ENCODE peak calls at places on chromosomes 11 and 22, in seven cellular contexts. S, E, O, M, D, Y and U are unnamed samples.
A peak's percentile ranks its signal among the peaks of the same experiment; 100 is the strongest.

GRCh38 chr11:16812274-16812673 is 73.8 kb downstream of the C11orf58 start:
- DNase-seq in E (no peak), M (no peak), Y (no peak), O (no peak), D (no peak), S (no peak), U (no peak)

GRCh38 chr11:116822575-116822974 is 529 bp downstream of the APOA4 start:
- DNase-seq in E (no peak), O (no peak), S (no peak), Y (no peak), D (no peak), M (no peak), U (no peak)

GRCh38 chr11:73001615-73002014 is 140.5 kb downstream of the FCHSD2 start:
- DNase-seq in S (peak; percentile 66), M (peak; percentile 20), O (no peak), E (no peak), D (no peak), Y (no peak), U (no peak)

GRCh38 chr11:86151188-86152005 is 82.5 kb upstream of the PICALM start:
- DNase-seq in Y (no peak), E (no peak), S (peak; percentile 27), M (peak; percentile 36), D (no peak), O (peak; percentile 34), U (peak; percentile 86)

GRCh38 chr11:128530119-128531091 is 57.0 kb downstream of the ETS1 start:
- DNase-seq in M (peak; percentile 99), O (no peak), S (no peak), D (peak; percentile 41), E (no peak), Y (no peak), U (no peak)

GRCh38 chr11:110903378-110903777 is 191.1 kb upstream of the ARHGAP20 start:
- DNase-seq in D (no peak), M (no peak), Y (no peak), O (no peak), E (no peak), S (no peak), U (no peak)

GRCh38 chr11:96293583-96293982 is 49.4 kb downstream of the MAML2 start:
- DNase-seq in S (no peak), M (peak; percentile 45), D (no peak), Y (no peak), E (no peak), O (no peak), U (no peak)

GRCh38 chr11:64608636-64609035 is 17.6 kb downstream of the SLC22A12 start:
- DNase-seq in O (no peak), S (no peak), Y (no peak), D (no peak), E (no peak), M (no peak), U (no peak)

GRCh38 chr11:1233351-1234053 is 10.6 kb downstream of the MUC5B start:
- DNase-seq in Y (peak; percentile 49), S (no peak), E (no peak), D (no peak), M (no peak), O (peak; percentile 4), U (no peak)

GRCh38 chr11:19218801-19219460 is 17.1 kb upstream of the CSRP3 start:
- DNase-seq in Y (peak; percentile 51), S (no peak), M (peak; percentile 52), D (no peak), E (no peak), O (peak; percentile 40), U (no peak)

GRCh38 chr22:47610281-47610680 is 847.8 kb downstream of the TBC1D22A start:
- DNase-seq in D (no peak), E (no peak), Y (no peak), O (no peak), S (no peak), M (no peak), U (no peak)

GRCh38 chr22:35742342-35743100 is 24.8 kb downstream of the APOL5 start:
- DNase-seq in E (no peak), S (no peak), D (no peak), Y (no peak), O (no peak), M (peak; percentile 76), U (peak; percentile 43)

GRCh38 chr11:64893194-64894069 is 15.0 kb upstream of the EHD1 start:
- DNase-seq in E (no peak), S (no peak), M (no peak), Y (no peak), O (no peak), D (peak; percentile 84), U (no peak)

GRCh38 chr11:1072116-1072820 is 2.4 kb upstream of the MUC2 start:
- DNase-seq in E (no peak), O (peak; percentile 17), Y (no peak), S (no peak), M (peak; percentile 5), D (no peak), U (peak; percentile 41)

GRCh38 chr11:128208329-128209220 is 378.8 kb downstream of the ETS1 start:
- DNase-seq in D (no peak), E (no peak), O (no peak), M (peak; percentile 96), S (no peak), Y (no peak), U (no peak)

GRCh38 chr11:108938604-108939003 is 273.7 kb downstream of the DDX10 start:
- DNase-seq in Y (no peak), E (no peak), S (no peak), O (no peak), M (no peak), D (no peak), U (no peak)

GRCh38 chr11:121476379-121477032 is 23.7 kb upstream of the SORL1-AS1 start:
- DNase-seq in E (no peak), Y (no peak), M (no peak), O (no peak), D (no peak), S (no peak), U (no peak)

GRCh38 chr11:32162906-32163305 is 72.0 kb downstream of the RCN1 start:
- DNase-seq in O (no peak), E (no peak), D (no peak), M (no peak), S (no peak), Y (no peak), U (no peak)

GRCh38 chr11:35800970-35801953 is 138.7 kb downstream of the TRIM44 start:
- DNase-seq in D (no peak), Y (no peak), M (no peak), E (no peak), S (no peak), O (no peak), U (no peak)

GRCh38 chr11:74932797-74933196 is 16.1 kb downstream of the XRRA1 start:
- DNase-seq in M (peak; percentile 38), Y (no peak), O (no peak), E (no peak), S (no peak), D (no peak), U (no peak)

GRCh38 chr11:108592591-108593213 is 866 bp downstream of the EXPH5 start:
- DNase-seq in S (peak; percentile 44), E (peak; percentile 9), D (peak; percentile 37), M (no peak), Y (peak; percentile 69), O (peak; percentile 18), U (no peak)

GRCh38 chr11:19437760-19438159 is 197.0 kb upstream of the E2F8 start:
- DNase-seq in Y (no peak), M (peak; percentile 84), D (no peak), S (no peak), E (no peak), O (no peak), U (no peak)

GRCh38 chr22:42375982-42376381 is 56.2 kb downstream of the NFAM1 start:
- DNase-seq in E (no peak), S (no peak), D (no peak), Y (no peak), M (no peak), O (peak; percentile 31), U (no peak)

GRCh38 chr11:134845474-134846435 is 433.7 kb upstream of the B3GAT1 start:
- DNase-seq in O (no peak), E (no peak), Y (no peak), M (no peak), D (no peak), S (no peak), U (no peak)

DNA sequence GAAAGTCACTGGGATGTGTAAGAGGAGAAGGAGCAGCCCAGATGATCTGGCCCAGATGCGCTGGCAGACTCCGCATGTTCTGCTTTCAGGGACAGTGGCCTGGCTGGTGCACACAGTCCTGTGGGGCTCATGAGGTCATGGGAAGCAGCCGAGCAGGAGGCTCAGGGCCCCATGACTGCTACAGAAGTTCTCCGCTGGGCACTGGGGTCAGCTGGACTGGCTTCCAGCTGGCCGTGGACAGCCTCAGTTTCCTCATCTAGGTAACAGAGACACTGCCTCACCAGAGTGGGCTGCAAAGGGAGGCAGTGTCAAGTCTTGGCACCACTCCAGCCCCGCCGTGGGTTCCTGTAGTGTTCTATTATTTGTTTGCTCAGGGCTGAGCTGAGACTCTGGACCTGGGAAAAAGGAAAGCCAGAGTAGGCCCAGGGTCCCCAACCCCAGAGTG is 45.1 kb downstream of the MED15 start:
- DNase-seq in S (no peak), M (peak; percentile 57), Y (no peak), D (peak; percentile 52), E (no peak), O (peak; percentile 90), U (peak; percentile 88)
- H3K4me1 ChIP-seq in S (peaks cover 50% of the 10 kb centered on the region), M (peaks cover 52% of the 10 kb centered on the region), Y (peaks cover 29% of the 10 kb centered on the region), D (peaks cover 80% of the 10 kb centered on the region), E (peaks cover 95% of the 10 kb centered on the region), O (peaks cover 95% of the 10 kb centered on the region), U (peaks cover 34% of the 10 kb centered on the region)

GRCh38 chr22:22182218-22182989 is 62.2 kb upstream of the VPREB1 start:
- DNase-seq in O (no peak), E (no peak), M (no peak), Y (no peak), S (no peak), D (no peak), U (no peak)

GRCh38 chr22:22179858-22180257 is 64.7 kb upstream of the VPREB1 start:
- DNase-seq in D (no peak), O (no peak), M (no peak), S (no peak), Y (no peak), E (no peak), U (no peak)

GRCh38 chr22:22182990-22183264 is 61.7 kb upstream of the VPREB1 start:
- DNase-seq in D (no peak), Y (no peak), S (no peak), O (no peak), E (no peak), M (no peak), U (no peak)

GRCh38 chr22:22180738-22181514 is 63.7 kb upstream of the VPREB1 start:
- DNase-seq in M (no peak), Y (no peak), D (no peak), E (no peak), O (no peak), S (no peak), U (no peak)

GRCh38 chr22:22181515-22181959 is 63.0 kb upstream of the VPREB1 start:
- DNase-seq in O (no peak), E (no peak), Y (no peak), S (no peak), M (no peak), D (no peak), U (no peak)
- H3K4me1 ChIP-seq in O (no peaks in the 10 kb centered on the region), E (no peaks in the 10 kb centered on the region), Y (no peaks in the 10 kb centered on the region), S (no peaks in the 10 kb centered on the region), M (no peaks in the 10 kb centered on the region), D (no peaks in the 10 kb centered on the region), U (no peaks in the 10 kb centered on the region)

GRCh38 chr22:39147335-39148023 is 5.0 kb downstream of the CBX7 start:
- DNase-seq in O (no peak), S (no peak), D (no peak), E (no peak), Y (no peak), M (no peak), U (no peak)
- H3K4me1 ChIP-seq in O (peaks cover 92% of the 10 kb centered on the region), S (peaks cover 13% of the 10 kb centered on the region), D (peaks cover 86% of the 10 kb centered on the region), E (peaks cover 48% of the 10 kb centered on the region), Y (no peaks in the 10 kb centered on the region), M (peaks cover 3% of the 10 kb centered on the region), U (peaks cover 51% of the 10 kb centered on the region)

GRCh38 chr11:126297004-126297403 is 6.9 kb upstream of the DCPS start:
- DNase-seq in M (no peak), Y (no peak), E (no peak), S (no peak), O (no peak), D (no peak), U (no peak)
- H3K4me1 ChIP-seq in M (no peaks in the 10 kb centered on the region), Y (no peaks in the 10 kb centered on the region), E (no peaks in the 10 kb centered on the region), S (no peaks in the 10 kb centered on the region), O (no peaks in the 10 kb centered on the region), D (no peaks in the 10 kb centered on the region), U (no peaks in the 10 kb centered on the region)